ENCODE peak calls at places on chromosomes 4 and X, in eight cellular contexts. E is heart left ventricle, S is fibroblast of lung, B is CD14-positive monocyte, J is mucosa of descending colon, Z is AG04450, D is fibroblast of mammary gland, W is K562. P is an unnamed sample.

GRCh38 chr4:40258624-40259023 is 61.8 kb downstream of the RHOH start:
- DNase-seq in J (no peak), S (no peak), Z (no peak), W (no peak), B (no peak), E (no peak), D (no peak), P (no peak)

GRCh38 chr4:166169111-166169510 is 296.1 kb downstream of the TLL1 start:
- DNase-seq in E (no peak), W (no peak), J (no peak), B (no peak), Z (no peak), S (no peak), D (peak), P (no peak)

GRCh38 chr4:3529363-3529762 is 2.9 kb downstream of the LRPAP1 start:
- DNase-seq in Z (no peak), E (peak), J (peak), S (no peak), B (peak), D (peak), W (no peak), P (no peak)

GRCh38 chrX:30900227-30900626 is 11.2 kb upstream of the TAB3 start:
- DNase-seq in E (no peak), W (no peak), J (no peak), D (no peak), Z (no peak), S (peak), B (no peak), P (no peak)

GRCh38 chr4:113749178-113749577 is 12.4 kb downstream of the CAMK2D start:
- DNase-seq in Z (no peak), B (no peak), D (no peak), E (no peak), J (no peak), S (no peak), W (no peak), P (no peak)

GRCh38 chr4:121353213-121353612 is 27.6 kb downstream of the QRFPR start:
- DNase-seq in D (no peak), J (no peak), Z (no peak), S (peak), E (no peak), W (no peak), B (no peak), P (no peak)

GRCh38 chr4:118284169-118284568 is 68.6 kb downstream of the PRSS12 start:
- DNase-seq in E (no peak), B (no peak), J (no peak), Z (no peak), S (no peak), W (no peak), D (peak), P (no peak)

GRCh38 chrX:121322159-121322558 is 274.7 kb downstream of the GLUD2 start:
- DNase-seq in Z (no peak), W (peak), S (no peak), E (no peak), D (peak), B (no peak), J (peak), P (no peak)

GRCh38 chr4:79576480-79576803 is 168.4 kb upstream of the GK2 start:
- DNase-seq in S (peak), E (no peak), W (no peak), B (no peak), Z (no peak), D (peak), J (peak), P (no peak)

GRCh38 chrX:136496359-136496767 is 1.0 kb upstream of the HTATSF1 start:
- DNase-seq in W (no peak), J (no peak), Z (no peak), B (no peak), S (no peak), D (no peak), E (no peak), P (no peak)

GRCh38 chrX:49071877-49072711 is 1.7 kb downstream of the PRAF2 start:
- DNase-seq in D (peak), S (peak), J (peak), E (peak), W (peak), B (no peak), Z (no peak), P (peak)

GRCh38 chrX:3191186-3191585 is 149.9 kb downstream of the ARSF start:
- DNase-seq in B (no peak), E (no peak), W (no peak), S (peak), D (peak), J (no peak), Z (no peak), P (no peak)

GRCh38 chr4:77308843-77309242 is 151.8 kb downstream of the CCNG2 start:
- DNase-seq in Z (peak), D (peak), W (peak), J (peak), E (no peak), B (no peak), S (peak), P (no peak)

GRCh38 chr4:184649971-184650855 is 675 bp downstream of the PRIMPOL start:
- DNase-seq in Z (no peak), E (no peak), W (no peak), J (peak), D (peak), B (no peak), S (peak), P (no peak)

GRCh38 chr4:47238697-47239096 is 207.3 kb downstream of the GABRB1 start:
- DNase-seq in B (no peak), E (no peak), Z (no peak), J (no peak), W (no peak), D (no peak), S (peak), P (no peak)

GRCh38 chr4:16032871-16033505 is 50.8 kb downstream of the PROM1 start:
- DNase-seq in E (no peak), S (peak), B (no peak), W (no peak), J (no peak), D (no peak), Z (no peak), P (no peak)

GRCh38 chrX:45851434-45851991 is 650.8 kb upstream of the DIPK2B start:
- DNase-seq in B (no peak), D (no peak), Z (no peak), W (no peak), J (peak), E (no peak), S (peak), P (no peak)

GRCh38 chrX:138765061-138765460 is 53.5 kb upstream of the FGF13 start:
- DNase-seq in J (no peak), S (peak), Z (no peak), E (no peak), B (no peak), W (no peak), D (peak), P (no peak)

GRCh38 chrX:12564221-12564620 is 227.0 kb upstream of the PRPS2 start:
- DNase-seq in Z (no peak), S (no peak), D (no peak), W (no peak), E (no peak), B (no peak), J (no peak), P (no peak)

GRCh38 chrX:12570859-12571501 is 220.2 kb upstream of the PRPS2 start:
- DNase-seq in D (no peak), J (no peak), Z (no peak), B (no peak), W (no peak), S (no peak), E (no peak), P (no peak)

GRCh38 chrX:12563121-12563520 is 228.1 kb upstream of the PRPS2 start:
- DNase-seq in D (peak), W (no peak), Z (peak), E (no peak), B (no peak), S (peak), J (no peak), P (no peak)

DNA sequence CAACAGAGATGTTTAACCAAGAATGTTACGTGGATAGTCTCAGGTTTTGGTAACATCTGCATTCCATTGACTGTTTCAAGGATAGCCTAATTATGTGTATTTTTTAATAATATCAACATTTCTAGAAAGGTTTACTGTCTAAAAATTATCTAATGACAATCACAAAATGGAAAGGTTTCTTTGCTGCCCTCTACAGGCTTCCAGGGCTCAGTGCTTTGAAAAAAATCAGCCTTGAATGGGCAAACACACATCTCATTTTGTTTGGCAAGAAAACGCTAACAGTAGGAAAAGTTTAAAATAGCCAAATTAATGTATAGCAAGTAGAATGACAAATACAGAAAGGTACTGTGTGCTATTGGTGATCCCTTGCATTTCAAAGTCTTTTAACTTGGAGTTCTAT is 223.4 kb upstream of the PRPS2 start:
- DNase-seq in S (no peak), D (peak), W (no peak), Z (no peak), J (no peak), B (no peak), E (no peak), P (no peak)
- TF ChIP-seq CTCF in S (peak), D (peak), W (peak), Z (peak), J (no peak), B (peak), E (peak), P (peak)

DNA sequence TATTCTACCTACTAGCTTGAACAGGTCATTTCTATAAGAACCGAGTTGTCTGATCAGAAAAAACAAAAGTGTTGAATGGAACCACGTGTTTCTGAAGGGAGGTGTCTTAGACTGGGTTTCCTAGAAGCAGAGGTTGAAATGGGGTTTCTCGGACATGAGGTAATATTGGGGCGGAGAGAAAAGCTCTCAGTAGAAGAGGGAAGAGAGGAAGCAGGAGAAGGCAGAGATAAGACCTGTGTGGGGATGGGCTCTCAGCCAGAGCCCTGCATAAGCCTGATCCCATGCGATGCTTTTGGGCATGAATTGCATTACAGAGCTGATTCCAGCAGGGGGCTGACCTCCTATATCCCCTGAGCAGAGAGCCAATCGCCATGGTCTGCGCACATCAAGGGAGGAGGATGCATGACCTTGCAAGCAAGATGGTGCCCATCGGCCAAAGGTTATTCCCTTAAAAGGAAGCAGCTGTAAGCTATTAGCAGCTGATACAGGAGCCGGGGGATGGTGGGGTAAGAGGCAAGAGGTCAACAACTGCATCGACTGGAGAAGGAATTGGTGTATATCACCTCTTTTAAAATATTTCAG is 7.7 kb downstream of the ANOS1 start:
- DNase-seq in J (no peak), D (no peak), S (no peak), W (no peak), E (no peak), B (no peak), Z (no peak), P (no peak)
- TF ChIP-seq CTCF in J (no peak), D (no peak), S (no peak), W (peak), E (no peak), B (no peak), Z (peak), P (no peak)

DNA sequence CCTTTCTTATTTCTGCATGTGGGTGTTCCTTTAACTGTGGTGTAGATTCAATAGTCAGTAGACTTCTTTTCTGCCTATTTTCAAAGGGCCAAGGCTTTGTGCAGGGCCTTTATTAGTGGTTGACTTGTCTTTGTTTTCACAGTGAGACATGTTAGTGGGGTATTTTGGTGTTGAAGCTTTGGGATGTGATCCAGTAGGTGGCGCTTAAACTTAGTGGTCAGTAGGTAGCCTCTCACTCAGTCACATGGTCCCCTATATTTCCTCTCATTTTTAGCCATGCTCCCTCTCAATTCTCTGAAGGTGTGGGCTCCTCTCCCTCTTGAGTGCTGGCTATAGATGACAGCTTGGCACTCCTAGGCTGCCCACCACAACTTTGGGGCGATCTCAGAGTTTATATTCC is 23.4 kb upstream of the SLC10A7 start:
- DNase-seq in Z (no peak), D (peak), W (peak), B (no peak), S (peak), J (peak), E (no peak), P (no peak)
- TF ChIP-seq CTCF in Z (peak), D (peak), W (peak), B (no peak), S (peak), J (no peak), E (no peak), P (peak)

DNA sequence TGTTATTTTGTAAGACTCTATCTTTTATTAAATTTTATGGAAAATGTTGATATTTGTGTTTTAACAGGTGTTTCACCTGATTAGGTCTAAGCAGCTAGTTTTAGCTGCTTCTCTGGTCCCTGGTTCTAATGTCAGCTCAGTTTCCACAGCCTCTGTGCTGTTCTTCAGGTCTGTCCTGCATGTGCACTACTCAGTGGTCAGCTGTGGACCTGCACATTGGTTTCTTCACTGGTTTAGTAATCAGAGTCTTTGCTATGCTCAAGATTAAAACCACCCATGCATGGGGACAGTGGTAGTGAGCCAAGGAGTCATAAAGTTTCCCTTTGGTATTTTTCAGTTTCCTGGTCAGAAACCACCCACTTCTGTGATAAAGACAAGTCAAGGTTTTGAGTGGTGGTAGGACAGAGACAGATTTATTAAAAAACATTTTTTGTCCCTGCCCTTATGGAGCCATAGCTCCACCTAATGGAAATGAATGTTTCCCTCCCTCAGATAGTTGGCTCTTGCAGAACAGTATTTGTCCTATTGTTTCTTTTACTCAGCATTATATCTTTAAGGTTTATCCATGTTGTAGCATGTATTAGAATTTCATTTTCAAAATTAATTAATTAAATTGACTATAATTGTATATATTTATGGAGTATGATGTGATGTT is 36.8 kb upstream of the VBP1 start:
- DNase-seq in D (no peak), S (no peak), W (no peak), E (no peak), J (no peak), B (no peak), Z (no peak), P (no peak)
- TF ChIP-seq CTCF in D (no peak), S (no peak), W (peak), E (no peak), J (no peak), B (no peak), Z (no peak), P (no peak)